ENCODE peak calls at places on chromosomes 13 and 19, in six cellular contexts. One of them, this sample, is unnamed.

GRCh38 chr19:40270362-40271089 is 14.6 kb downstream of the AKT2 start:
- DNase-seq in IMR-90: no peak
- DNase-seq in GM23338: peak; percentile 71
- DNase-seq in hepatocyte: no peak
- DNase-seq in fibroblast of lung: no peak
- DNase-seq in PC-9: no peak
- DNase-seq in this sample: no peak

GRCh38 chr19:16386619-16387240 is 62.1 kb downstream of the KLF2 start:
- DNase-seq in IMR-90: peak; percentile 69
- DNase-seq in GM23338: peak; percentile 73
- DNase-seq in hepatocyte: peak; percentile 72
- DNase-seq in fibroblast of lung: peak; percentile 63
- DNase-seq in PC-9: peak; percentile 40
- DNase-seq in this sample: peak; percentile 84

GRCh38 chr19:17302391-17303166 is 646 bp downstream of the ABHD8 start:
- DNase-seq in IMR-90: no peak
- DNase-seq in GM23338: peak; percentile 72
- DNase-seq in hepatocyte: no peak
- DNase-seq in fibroblast of lung: no peak
- DNase-seq in PC-9: no peak
- DNase-seq in this sample: peak; percentile 67

GRCh38 chr19:33403221-33403972 is 29.9 kb downstream of the CEBPG start:
- DNase-seq in IMR-90: no peak
- DNase-seq in GM23338: no peak
- DNase-seq in hepatocyte: peak; percentile 90
- DNase-seq in fibroblast of lung: peak; percentile 47
- DNase-seq in PC-9: no peak
- DNase-seq in this sample: no peak

GRCh38 chr13:37348916-37349653 is 243.6 kb upstream of the CSNK1A1L start:
- DNase-seq in IMR-90: peak; percentile 49
- DNase-seq in GM23338: no peak
- DNase-seq in hepatocyte: no peak
- DNase-seq in fibroblast of lung: peak; percentile 57
- DNase-seq in PC-9: no peak
- DNase-seq in this sample: no peak

GRCh38 chr19:57245066-57245465 is 4.6 kb downstream of the ZNF805 start:
- DNase-seq in IMR-90: no peak
- DNase-seq in GM23338: no peak
- DNase-seq in hepatocyte: no peak
- DNase-seq in fibroblast of lung: no peak
- DNase-seq in PC-9: no peak
- DNase-seq in this sample: no peak

GRCh38 chr13:80224468-80224867 is 116.5 kb downstream of the SPRY2 start:
- DNase-seq in IMR-90: peak; percentile 26
- DNase-seq in GM23338: no peak
- DNase-seq in hepatocyte: no peak
- DNase-seq in fibroblast of lung: no peak
- DNase-seq in PC-9: no peak
- DNase-seq in this sample: no peak

GRCh38 chr13:32212420-32212819 is 102.7 kb downstream of the ZAR1L start:
- DNase-seq in IMR-90: peak; percentile 91
- DNase-seq in GM23338: no peak
- DNase-seq in hepatocyte: no peak
- DNase-seq in fibroblast of lung: peak; percentile 92
- DNase-seq in PC-9: no peak
- DNase-seq in this sample: no peak

GRCh38 chr13:114198556-114198955 is 19.5 kb downstream of the CFAP97D2 start:
- DNase-seq in IMR-90: no peak
- DNase-seq in GM23338: no peak
- DNase-seq in hepatocyte: no peak
- DNase-seq in fibroblast of lung: no peak
- DNase-seq in PC-9: no peak
- DNase-seq in this sample: no peak

GRCh38 chr19:56314018-56314583 is 538 bp downstream of the ZSCAN5A start:
- DNase-seq in IMR-90: peak; percentile 22
- DNase-seq in GM23338: peak; percentile 63
- DNase-seq in hepatocyte: peak; percentile 58
- DNase-seq in fibroblast of lung: no peak
- DNase-seq in PC-9: no peak
- DNase-seq in this sample: no peak

GRCh38 chr13:42412812-42413795 is 141.2 kb downstream of the AKAP11 start:
- DNase-seq in IMR-90: no peak
- DNase-seq in GM23338: no peak
- DNase-seq in hepatocyte: no peak
- DNase-seq in fibroblast of lung: no peak
- DNase-seq in PC-9: no peak
- DNase-seq in this sample: no peak

GRCh38 chr13:93614776-93615175 is 388.2 kb downstream of the GPC6 start:
- DNase-seq in IMR-90: peak; percentile 48
- DNase-seq in GM23338: no peak
- DNase-seq in hepatocyte: no peak
- DNase-seq in fibroblast of lung: no peak
- DNase-seq in PC-9: no peak
- DNase-seq in this sample: no peak

GRCh38 chr19:16326401-16327130 is 1.9 kb downstream of the KLF2 start:
- DNase-seq in IMR-90: no peak
- DNase-seq in GM23338: peak; percentile 69
- DNase-seq in hepatocyte: no peak
- DNase-seq in fibroblast of lung: no peak
- DNase-seq in PC-9: no peak
- DNase-seq in this sample: peak; percentile 42

GRCh38 chr19:43425567-43426392 is 11.1 kb downstream of the TEX101 start:
- DNase-seq in IMR-90: peak; percentile 18
- DNase-seq in GM23338: peak; percentile 65
- DNase-seq in hepatocyte: peak; percentile 36
- DNase-seq in fibroblast of lung: peak; percentile 19
- DNase-seq in PC-9: peak; percentile 35
- DNase-seq in this sample: peak; percentile 60

GRCh38 chr13:75691183-75691582 is 55.1 kb downstream of the LMO7 start:
- DNase-seq in IMR-90: peak; percentile 75
- DNase-seq in GM23338: no peak
- DNase-seq in hepatocyte: no peak
- DNase-seq in fibroblast of lung: no peak
- DNase-seq in PC-9: no peak
- DNase-seq in this sample: no peak

GRCh38 chr13:33789067-33789606 is 28.8 kb upstream of the RFC3 start:
- DNase-seq in IMR-90: no peak
- DNase-seq in GM23338: no peak
- DNase-seq in hepatocyte: no peak
- DNase-seq in fibroblast of lung: no peak
- DNase-seq in PC-9: no peak
- DNase-seq in this sample: peak; percentile 71

DNA sequence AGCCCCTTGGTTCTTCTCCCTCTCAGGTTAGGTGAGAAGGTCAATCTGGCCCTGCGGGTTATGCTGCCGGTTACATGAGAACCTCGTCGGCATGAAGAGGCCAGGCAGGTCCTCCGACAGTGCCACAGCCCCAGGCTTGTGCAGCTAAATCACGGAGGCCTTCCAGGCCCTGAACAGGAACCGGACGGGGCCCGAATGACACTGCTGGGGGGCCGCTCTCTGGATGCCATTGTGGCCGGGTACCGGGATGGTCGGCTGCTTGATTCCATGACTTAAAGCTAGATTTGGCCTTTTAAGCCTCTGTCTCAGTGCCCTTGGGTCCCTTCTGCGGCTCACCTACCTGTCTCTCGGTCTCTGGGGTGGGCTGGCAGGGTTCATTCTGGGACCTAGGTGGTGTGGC is 48.4 kb downstream of the C1QTNF9 start:
- DNase-seq in IMR-90: no peak
- DNase-seq in GM23338: no peak
- DNase-seq in hepatocyte: no peak
- DNase-seq in fibroblast of lung: no peak
- DNase-seq in PC-9: no peak
- DNase-seq in this sample: no peak
- H3K4me3 ChIP-seq in IMR-90: no peak overlapping the region
- H3K4me3 ChIP-seq in GM23338: no peak overlapping the region
- H3K4me3 ChIP-seq in hepatocyte: no peak overlapping the region
- H3K4me3 ChIP-seq in fibroblast of lung: no peak overlapping the region
- H3K4me3 ChIP-seq in PC-9: no peak overlapping the region
- H3K4me3 ChIP-seq in this sample: no peak overlapping the region

DNA sequence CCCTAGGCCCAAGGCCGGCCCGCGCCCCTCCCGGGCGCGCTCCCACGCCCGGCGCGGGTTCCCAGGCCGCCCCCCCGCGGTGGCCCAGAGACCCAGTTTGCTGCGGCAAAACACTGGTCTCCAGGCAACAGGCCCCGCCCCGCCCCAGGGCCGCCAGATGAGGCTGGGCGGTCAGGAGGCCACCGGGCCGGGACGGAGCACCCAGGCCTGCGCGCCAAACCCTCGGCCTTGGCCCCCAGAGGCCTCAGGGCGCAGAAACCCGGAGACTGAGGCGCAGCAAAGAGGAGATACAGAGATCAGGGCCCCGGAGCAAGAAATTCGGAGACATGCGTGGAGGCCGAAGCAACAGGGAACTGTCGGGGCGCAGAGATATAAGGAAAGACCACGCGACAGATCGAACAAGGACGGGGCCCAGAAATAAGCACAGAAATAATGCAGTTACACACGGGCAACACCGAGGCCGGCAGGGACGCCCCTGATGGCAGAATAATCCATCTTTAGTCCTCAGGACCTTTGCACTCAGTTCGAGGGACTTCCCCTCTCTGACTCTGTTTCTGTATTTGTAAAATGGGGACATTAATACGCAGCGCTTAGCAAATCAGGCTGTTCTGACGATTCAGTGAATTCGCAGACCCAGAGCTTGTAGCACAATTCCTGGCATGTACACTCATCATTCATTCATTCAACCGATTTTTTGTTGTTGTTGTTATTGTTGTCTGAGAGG is 20.8 kb upstream of the ERCC1 start:
- DNase-seq in IMR-90: peak; percentile 70
- DNase-seq in GM23338: peak; percentile 95
- DNase-seq in hepatocyte: peak; percentile 96
- DNase-seq in fibroblast of lung: peak; percentile 78
- DNase-seq in PC-9: peak; percentile 96
- DNase-seq in this sample: peak; percentile 96
- H2AFZ ChIP-seq in IMR-90: peak overlapping the region; percentile 87
- H2AFZ ChIP-seq in GM23338: peak overlapping the region; percentile 98
- H2AFZ ChIP-seq in hepatocyte: peak overlapping the region; percentile 14
- H2AFZ ChIP-seq in fibroblast of lung: no peak overlapping the region
- H2AFZ ChIP-seq in PC-9: no peak overlapping the region
- H2AFZ ChIP-seq in this sample: peak overlapping the region; percentile 81

DNA sequence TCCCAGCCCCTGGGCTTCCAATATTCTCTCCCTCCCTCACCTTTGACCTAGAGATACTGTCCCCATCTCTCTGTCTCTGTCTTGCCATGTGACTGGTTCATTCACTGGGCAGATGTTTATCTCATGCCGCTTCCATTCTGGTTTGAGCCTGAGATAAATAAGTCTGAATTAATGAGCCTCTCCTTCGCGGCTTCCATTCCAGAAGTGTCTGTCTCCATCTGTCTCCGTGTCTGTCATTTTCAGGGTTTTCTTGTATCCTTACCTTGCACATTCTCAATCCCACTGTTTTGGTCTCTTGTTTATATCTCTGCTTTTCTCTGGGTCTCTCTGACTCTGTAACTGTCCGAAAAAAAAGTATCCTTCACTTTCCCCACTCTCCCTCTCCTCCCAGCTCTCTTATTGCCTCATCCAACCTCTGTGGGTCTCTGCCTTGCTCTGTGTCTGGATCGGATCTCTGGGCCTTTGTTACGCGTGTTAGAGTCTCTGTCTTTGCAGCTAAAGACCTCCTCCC is 4.3 kb downstream of the SPHK2 start:
- DNase-seq in IMR-90: no peak
- DNase-seq in GM23338: no peak
- DNase-seq in hepatocyte: peak; percentile 10
- DNase-seq in fibroblast of lung: no peak
- DNase-seq in PC-9: no peak
- DNase-seq in this sample: no peak
- H3K4me3 ChIP-seq in IMR-90: peak overlapping the region; percentile 41
- H3K4me3 ChIP-seq in GM23338: peak overlapping the region; percentile 45
- H3K4me3 ChIP-seq in hepatocyte: peak overlapping the region; percentile 15
- H3K4me3 ChIP-seq in fibroblast of lung: peak overlapping the region; percentile 77
- H3K4me3 ChIP-seq in PC-9: no peak overlapping the region
- H3K4me3 ChIP-seq in this sample: peak overlapping the region; percentile 59

GRCh38 chr13:111181977-111182376 is 66.9 kb downstream of the ARHGEF7 start:
- DNase-seq in IMR-90: no peak
- DNase-seq in GM23338: no peak
- DNase-seq in hepatocyte: no peak
- DNase-seq in fibroblast of lung: no peak
- DNase-seq in PC-9: no peak
- DNase-seq in this sample: no peak

GRCh38 chr13:111183087-111183645 is 68.1 kb downstream of the ARHGEF7 start:
- DNase-seq in IMR-90: no peak
- DNase-seq in GM23338: no peak
- DNase-seq in hepatocyte: no peak
- DNase-seq in fibroblast of lung: no peak
- DNase-seq in PC-9: no peak
- DNase-seq in this sample: no peak

GRCh38 chr13:111184685-111185401 is 69.7 kb downstream of the ARHGEF7 start:
- DNase-seq in IMR-90: no peak
- DNase-seq in GM23338: no peak
- DNase-seq in hepatocyte: no peak
- DNase-seq in fibroblast of lung: no peak
- DNase-seq in PC-9: no peak
- DNase-seq in this sample: peak; percentile 96

GRCh38 chr13:111186305-111186930 is 71.3 kb downstream of the ARHGEF7 start:
- DNase-seq in IMR-90: no peak
- DNase-seq in GM23338: no peak
- DNase-seq in hepatocyte: no peak
- DNase-seq in fibroblast of lung: no peak
- DNase-seq in PC-9: no peak
- DNase-seq in this sample: peak; percentile 91

GRCh38 chr13:111183959-111184684 is 69.0 kb downstream of the ARHGEF7 start:
- DNase-seq in IMR-90: no peak
- DNase-seq in GM23338: no peak
- DNase-seq in hepatocyte: no peak
- DNase-seq in fibroblast of lung: peak; percentile 37
- DNase-seq in PC-9: no peak
- DNase-seq in this sample: no peak
- H2AFZ ChIP-seq in IMR-90: no peak overlapping the region
- H2AFZ ChIP-seq in GM23338: no peak overlapping the region
- H2AFZ ChIP-seq in hepatocyte: no peak overlapping the region
- H2AFZ ChIP-seq in fibroblast of lung: no peak overlapping the region
- H2AFZ ChIP-seq in PC-9: no peak overlapping the region
- H2AFZ ChIP-seq in this sample: no peak overlapping the region

DNA sequence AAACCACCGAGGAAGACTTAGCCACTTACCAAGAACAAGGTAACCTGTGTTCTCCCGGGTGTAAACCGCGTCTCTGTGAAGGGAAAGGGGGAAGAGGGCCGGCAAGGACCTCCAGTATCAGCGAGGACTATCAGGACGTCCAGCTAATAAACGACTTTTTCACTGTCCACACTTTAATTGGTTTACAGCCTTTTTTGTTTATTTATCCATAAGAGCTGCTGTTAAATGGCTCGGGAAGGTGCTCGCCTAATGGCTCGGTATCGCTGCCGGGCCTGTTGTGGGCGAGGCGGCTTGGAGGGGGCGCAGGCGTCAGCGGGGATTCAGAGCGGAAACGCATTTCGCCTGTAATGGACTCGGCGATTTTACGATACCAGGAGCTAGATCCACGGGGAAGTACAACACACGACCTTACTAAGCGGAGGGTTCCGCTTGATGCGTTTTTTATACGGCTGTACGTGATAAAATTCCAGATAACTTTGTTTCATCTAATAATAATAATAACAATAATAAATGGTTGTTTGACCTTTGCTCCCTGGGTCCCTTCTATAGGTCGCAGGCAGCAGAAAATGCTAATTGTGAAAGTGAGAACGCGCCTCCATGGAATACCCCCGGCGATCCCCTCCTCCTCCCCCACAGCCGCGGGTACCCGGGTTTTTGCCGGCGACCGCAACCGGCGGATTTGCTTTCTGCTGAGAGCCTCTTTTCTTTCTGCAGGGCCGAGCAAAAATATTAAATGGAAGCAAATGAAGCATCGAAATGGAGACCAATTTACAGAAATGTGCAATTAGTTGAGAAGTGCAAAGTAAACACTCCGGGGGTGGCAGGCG is 2.5 kb upstream of the PDX1 start:
- DNase-seq in IMR-90: no peak
- DNase-seq in GM23338: peak; percentile 67
- DNase-seq in hepatocyte: no peak
- DNase-seq in fibroblast of lung: no peak
- DNase-seq in PC-9: no peak
- DNase-seq in this sample: no peak
- H3K4me3 ChIP-seq in IMR-90: no peak overlapping the region
- H3K4me3 ChIP-seq in GM23338: peak overlapping the region; percentile 46
- H3K4me3 ChIP-seq in hepatocyte: no peak overlapping the region
- H3K4me3 ChIP-seq in fibroblast of lung: no peak overlapping the region
- H3K4me3 ChIP-seq in PC-9: no peak overlapping the region
- H3K4me3 ChIP-seq in this sample: no peak overlapping the region

This sample was measured in Karpas-422.